ENCODE peak calls at places on chromosomes 13 and 19, in nine cellular contexts. P, H, B, G, F, Q, C, R and J are unnamed samples.

GRCh38 chr13:108895220-108895704 is 265.9 kb downstream of the MYO16 start:
- DNase-seq in P (peak; percentile 56), C (no peak), F (no peak), H (no peak), G (no peak), Q (no peak), R (no peak), B (no peak), J (peak; percentile 20)

GRCh38 chr19:32637480-32637879 is 37.5 kb downstream of the ANKRD27 start:
- DNase-seq in R (no peak), Q (no peak), F (no peak), C (no peak), B (no peak), H (no peak), G (no peak), P (no peak), J (no peak)

GRCh38 chr19:55463583-55464031 is 944 bp downstream of the C19orf85 start:
- DNase-seq in G (no peak), C (no peak), R (no peak), Q (no peak), P (no peak), B (no peak), H (no peak), F (no peak), J (no peak)

GRCh38 chr13:89943139-89943538 is 1404.3 kb upstream of the MIR17HG start:
- DNase-seq in C (no peak), G (no peak), F (no peak), Q (no peak), P (no peak), B (no peak), R (no peak), H (no peak), J (no peak)

GRCh38 chr13:23735329-23735728 is 153.9 kb downstream of the MIPEP start:
- DNase-seq in Q (no peak), R (no peak), P (no peak), C (no peak), G (no peak), B (no peak), F (no peak), H (no peak), J (no peak)

GRCh38 chr13:101785858-101786257 is 333.4 kb downstream of the ITGBL1 start:
- DNase-seq in Q (no peak), B (peak; percentile 58), C (no peak), F (no peak), G (no peak), P (no peak), R (peak; percentile 17), H (no peak), J (peak; percentile 13)

GRCh38 chr13:75454497-75454896 is 27.5 kb downstream of the TBC1D4 start:
- DNase-seq in C (no peak), P (no peak), Q (no peak), F (no peak), B (no peak), G (no peak), R (no peak), H (no peak), J (no peak)

GRCh38 chr13:39784347-39784746 is 128.9 kb downstream of the COG6 start:
- DNase-seq in R (no peak), C (no peak), Q (no peak), G (no peak), P (no peak), H (no peak), F (no peak), B (no peak), J (no peak)

GRCh38 chr13:101916758-101917474 is 464.4 kb downstream of the ITGBL1 start:
- DNase-seq in F (no peak), C (no peak), H (no peak), R (no peak), Q (no peak), G (no peak), B (no peak), P (no peak), J (no peak)

GRCh38 chr19:49952906-49953305 is 8.1 kb downstream of the SIGLEC11 start:
- DNase-seq in H (no peak), G (no peak), Q (no peak), F (peak; percentile 47), C (no peak), R (no peak), B (no peak), P (no peak), J (no peak)

GRCh38 chr13:38970380-38971051 is 20.1 kb downstream of the STOML3 start:
- DNase-seq in B (no peak), F (no peak), C (no peak), H (no peak), G (no peak), R (no peak), Q (no peak), P (no peak), J (no peak)

GRCh38 chr19:53812335-53812734 is 11.8 kb downstream of the NLRP12 start:
- DNase-seq in F (no peak), Q (no peak), R (no peak), G (no peak), P (no peak), H (no peak), B (no peak), C (no peak), J (no peak)

GRCh38 chr13:32381539-32381938 is 46.4 kb downstream of the N4BP2L1 start:
- DNase-seq in G (no peak), Q (no peak), B (peak; percentile 58), R (no peak), F (no peak), C (no peak), P (peak; percentile 26), H (no peak), J (peak; percentile 44)

GRCh38 chr13:44234566-44234965 is 139.1 kb upstream of the SERP2 start:
- DNase-seq in F (no peak), P (no peak), H (no peak), G (no peak), R (no peak), C (no peak), B (no peak), Q (no peak), J (no peak)

GRCh38 chr13:44232729-44233128 is 140.9 kb upstream of the SERP2 start:
- DNase-seq in Q (no peak), F (no peak), B (no peak), P (no peak), H (no peak), R (no peak), G (no peak), C (no peak), J (no peak)

GRCh38 chr13:44238011-44238421 is 135.6 kb upstream of the SERP2 start:
- DNase-seq in R (no peak), H (no peak), F (no peak), B (no peak), C (no peak), P (no peak), Q (no peak), G (no peak), J (no peak)

GRCh38 chr13:44237276-44237767 is 136.3 kb upstream of the SERP2 start:
- DNase-seq in B (peak; percentile 79), F (peak; percentile 62), C (no peak), P (peak; percentile 84), H (peak; percentile 85), Q (peak; percentile 47), G (peak; percentile 92), R (no peak), J (no peak)

GRCh38 chr13:44236370-44236769 is 137.3 kb upstream of the SERP2 start:
- DNase-seq in B (no peak), Q (no peak), C (no peak), P (peak; percentile 52), H (peak; percentile 45), G (no peak), F (no peak), R (no peak), J (no peak)
- TF ChIP-seq POLR2A in B (no peak), Q (no peak), C (no peak), P (no peak), H (no peak), G (no peak), F (no peak), R (no peak), J (no peak)

GRCh38 chr13:52454825-52455676 is at the start of gene CKAP2:
- DNase-seq in G (peak; percentile 97), F (peak; percentile 93), R (peak; percentile 76), C (peak; percentile 97), H (peak; percentile 93), B (peak; percentile 98), P (peak; percentile 89), Q (peak; percentile 96), J (peak; percentile 96)
- TF ChIP-seq POLR2A in G (peak; percentile 54), F (peak; percentile 68), R (peak; percentile 72), C (peak; percentile 75), H (peak; percentile 75), B (peak; percentile 38), P (peak; percentile 38), Q (peak; percentile 90), J (peak; percentile 99)

DNA sequence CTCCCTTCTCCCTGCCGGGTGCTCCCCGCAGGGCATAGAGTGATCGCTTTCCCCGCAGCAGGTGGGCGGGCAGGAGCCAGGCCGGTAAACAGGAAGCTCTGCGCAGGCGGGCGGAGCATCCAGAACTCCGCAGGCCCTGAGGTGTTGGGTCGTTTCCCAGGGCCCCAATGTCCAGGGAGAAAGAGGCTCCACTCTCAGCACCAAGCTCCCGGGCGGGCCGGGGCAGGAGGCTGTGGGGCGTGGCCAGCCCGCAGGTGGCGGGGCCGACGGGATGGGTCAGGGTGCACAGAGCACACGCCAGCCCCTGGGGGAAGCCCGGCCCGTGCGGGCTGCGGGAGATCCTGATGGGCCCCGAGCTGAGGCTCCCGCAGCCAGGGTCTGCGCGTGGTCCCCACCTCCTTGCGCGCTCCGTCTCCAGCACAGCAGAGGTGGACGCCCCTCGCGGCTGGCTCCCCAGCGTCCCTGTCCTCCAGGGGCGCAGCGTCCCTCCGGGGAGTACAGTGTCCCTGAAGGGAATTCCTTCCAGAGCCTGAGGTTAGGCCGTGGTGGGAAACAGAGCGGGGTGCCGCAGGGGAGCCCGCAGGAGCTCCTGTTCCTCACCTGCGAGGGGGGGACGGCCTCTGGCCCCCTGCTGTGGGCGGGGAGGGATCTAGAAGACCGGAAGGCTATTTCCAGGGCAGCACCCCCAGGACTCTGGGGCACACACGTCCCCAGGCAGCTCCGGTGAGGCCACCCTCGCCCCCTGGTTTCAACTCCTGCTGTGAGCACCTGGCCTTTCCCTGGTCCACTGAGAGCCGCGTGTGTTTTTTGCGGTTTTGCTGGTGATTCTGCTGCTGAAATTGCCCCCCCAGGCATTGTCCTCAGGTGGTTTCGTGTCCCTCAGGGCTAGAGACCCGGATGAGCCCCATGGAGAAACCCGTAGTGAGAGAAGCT is 12.2 kb downstream of the PIP5K1C start:
- DNase-seq in Q (peak; percentile 54), B (no peak), R (no peak), G (no peak), P (no peak), H (peak; percentile 21), C (peak; percentile 62), F (no peak), J (no peak)
- TF ChIP-seq POLR2A in Q (no peak), B (no peak), R (no peak), G (no peak), P (no peak), H (no peak), C (no peak), F (no peak), J (no peak)

GRCh38 chr19:46861691-46862503 is 1.1 kb downstream of the ARHGAP35 start:
- DNase-seq in H (peak; percentile 25), Q (peak; percentile 28), F (peak; percentile 49), R (no peak), G (peak; percentile 70), C (no peak), P (no peak), B (no peak), J (peak; percentile 47)
- TF ChIP-seq POLR2A in H (no peak), Q (no peak), F (no peak), R (no peak), G (peak; percentile 7), C (no peak), P (no peak), B (no peak), J (no peak)